ENCODE peak calls at places on chromosomes 11 and 22, in six cellular contexts. C is neural crest cell, F is astrocyte of the spinal cord, E is progenitor cell of endocrine pancreas, H is endothelial cell of umbilical vein, A is Peyer's patch. O is an unnamed sample.

GRCh38 chr11:121889931-121890330 is 226.1 kb downstream of the BLID start:
- DNase-seq in A (no peak), F (peak; percentile 68), H (no peak), E (no peak), C (no peak), O (no peak)

GRCh38 chr11:14411818-14412217 is 52.8 kb upstream of the RRAS2 start:
- DNase-seq in H (no peak), C (no peak), A (no peak), F (peak; percentile 49), E (no peak), O (no peak)

GRCh38 chr22:31332010-31332409 is 14.1 kb downstream of the PATZ1 start:
- DNase-seq in C (no peak), E (no peak), A (no peak), H (no peak), F (no peak), O (no peak)

GRCh38 chr11:100515087-100515486 is 172.0 kb upstream of the ARHGAP42 start:
- DNase-seq in F (peak; percentile 39), E (no peak), A (no peak), H (no peak), C (no peak), O (no peak)

GRCh38 chr11:27485930-27486773 is 13.6 kb upstream of the LGR4 start:
- DNase-seq in C (peak; percentile 67), H (peak; percentile 75), A (no peak), F (peak; percentile 75), E (peak; percentile 27), O (no peak)

GRCh38 chr22:20526628-20527355 is 19.4 kb downstream of the MED15 start:
- DNase-seq in E (no peak), A (no peak), F (peak; percentile 70), C (no peak), H (peak; percentile 55), O (no peak)

GRCh38 chr22:39524753-39525657 is 4.6 kb downstream of the ATF4 start:
- DNase-seq in C (no peak), H (no peak), F (no peak), E (no peak), A (no peak), O (no peak)

GRCh38 chr22:50739894-50740293 is 1.9 kb downstream of the ACR start:
- DNase-seq in A (peak; percentile 29), C (no peak), F (no peak), E (no peak), H (no peak), O (no peak)

GRCh38 chr22:36295247-36295646 is 42.3 kb downstream of the APOL1 start:
- DNase-seq in C (no peak), F (no peak), H (no peak), A (no peak), E (no peak), O (no peak)

GRCh38 chr11:110763249-110764011 is 51.2 kb upstream of the ARHGAP20 start:
- DNase-seq in F (peak; percentile 80), C (no peak), A (no peak), E (no peak), H (peak; percentile 72), O (no peak)

DNA sequence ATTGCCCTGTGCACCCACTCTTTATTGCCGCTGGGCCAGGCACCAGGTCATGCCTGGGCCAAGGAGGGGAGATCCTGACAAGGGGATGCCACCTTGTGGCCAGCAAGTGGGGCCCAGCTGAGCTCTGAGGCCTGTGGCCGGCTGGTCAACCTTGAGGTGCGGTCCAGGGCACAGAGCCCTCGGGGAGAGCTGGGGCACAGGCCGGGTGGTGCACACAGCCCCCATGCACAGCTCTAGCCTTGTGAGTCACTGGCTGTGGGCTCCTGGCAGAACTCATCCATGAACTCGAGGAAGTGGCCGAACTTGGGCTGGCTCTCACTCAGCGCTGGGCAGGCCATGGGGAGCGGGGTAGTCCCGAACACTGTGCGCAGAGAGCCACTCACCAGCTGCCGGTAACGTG is 94.3 kb downstream of the RNF169 start:
- DNase-seq in F (no peak), H (no peak), E (no peak), A (no peak), C (no peak), O (no peak)
- TF ChIP-seq CTCF in F (peak; percentile 2), H (no peak), E (no peak), A (no peak), C (no peak), O (no peak)

GRCh38 chr11:67664696-67665536 is 9.5 kb downstream of the ALDH3B2 start:
- DNase-seq in A (no peak), F (no peak), H (no peak), C (no peak), E (no peak), O (no peak)

GRCh38 chr11:67666303-67666645 is 8.1 kb downstream of the ALDH3B2 start:
- DNase-seq in H (no peak), C (no peak), E (no peak), F (no peak), A (no peak), O (no peak)

GRCh38 chr11:67666676-67667489 is 7.5 kb downstream of the ALDH3B2 start:
- DNase-seq in F (no peak), E (no peak), A (no peak), C (no peak), H (no peak), O (no peak)

GRCh38 chr11:67664213-67664585 is 10.2 kb downstream of the ALDH3B2 start:
- DNase-seq in F (no peak), H (no peak), C (no peak), E (no peak), A (no peak), O (no peak)

DNA sequence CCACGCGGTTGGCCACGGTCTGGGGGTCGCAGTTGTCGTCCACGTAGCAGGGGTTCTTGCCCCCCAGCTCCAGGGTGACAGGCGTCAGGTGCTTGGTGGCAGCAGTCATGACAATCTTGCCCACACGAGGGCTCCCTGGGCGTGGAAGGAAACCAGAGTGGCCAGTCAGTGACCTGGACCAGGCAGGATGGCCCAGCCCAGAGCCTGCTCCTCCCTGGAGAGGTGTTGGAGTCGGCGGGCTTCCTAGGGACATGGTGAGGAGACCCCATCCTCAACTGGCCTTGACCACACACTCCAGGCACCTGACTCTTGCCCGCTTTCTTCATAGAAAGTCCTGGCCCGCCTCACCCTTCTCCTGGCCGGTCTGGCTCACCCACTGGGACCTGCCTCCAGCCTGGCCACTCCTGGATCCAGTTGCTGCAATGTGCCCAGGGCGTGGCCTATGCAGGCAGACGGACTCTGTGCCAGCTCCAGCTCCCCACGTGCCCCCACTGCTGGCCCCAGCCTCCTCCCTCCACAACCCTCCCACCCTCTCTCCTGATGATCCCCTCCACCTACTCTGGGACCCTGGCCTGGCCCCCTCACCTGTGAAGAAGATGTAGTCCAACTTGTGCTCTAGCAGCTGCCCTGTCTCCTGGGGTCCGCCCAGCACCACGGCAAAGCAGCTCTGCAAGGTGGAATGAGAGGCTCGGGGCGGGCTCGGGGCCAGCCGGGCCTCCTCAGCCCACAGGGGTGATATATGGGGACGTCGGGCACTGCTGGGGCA is 8.7 kb downstream of the ALDH3B2 start:
- DNase-seq in H (no peak), C (no peak), A (peak; percentile 55), F (no peak), E (no peak), O (no peak)
- TF ChIP-seq CTCF in H (no peak), C (peak; percentile 28), A (no peak), F (no peak), E (peak; percentile 39), O (no peak)

DNA sequence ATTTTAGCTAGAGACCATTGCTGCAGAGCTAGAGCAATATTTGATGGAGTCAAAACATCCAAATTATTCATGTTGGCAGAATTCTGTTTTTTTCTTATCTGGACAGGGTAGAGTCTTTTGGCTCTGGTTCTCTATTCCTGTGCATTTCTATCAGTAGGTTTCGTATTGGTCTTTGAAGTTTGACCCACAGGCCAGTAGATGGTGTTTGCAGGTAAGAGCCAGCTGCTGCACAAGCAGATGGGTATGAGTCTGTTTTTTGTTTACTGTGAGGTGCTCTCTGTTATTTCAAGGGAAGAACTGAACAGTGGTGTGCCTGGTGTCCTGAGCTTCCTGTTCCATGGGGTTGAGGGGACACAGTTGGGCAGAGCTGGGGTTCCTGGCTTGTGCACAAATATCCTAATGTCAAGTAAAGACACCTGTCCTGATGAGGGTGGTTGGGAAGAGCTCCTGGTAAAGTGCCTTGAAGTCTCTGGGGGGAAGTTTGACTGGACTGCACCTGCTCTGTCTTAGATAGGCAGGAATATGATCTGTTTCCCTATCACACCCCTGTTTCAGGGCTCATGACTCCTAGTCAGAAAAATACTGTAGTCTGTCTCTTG is 34.0 kb upstream of the SLC22A25 start:
- DNase-seq in E (no peak), A (no peak), C (no peak), F (no peak), H (no peak), O (no peak)
- TF ChIP-seq CTCF in E (no peak), A (no peak), C (no peak), F (no peak), H (no peak), O (no peak)

GRCh38 chr11:62392944-62393628 is 25.7 kb upstream of the SCGB1A1 start:
- DNase-seq in E (no peak), H (no peak), F (no peak), C (no peak), A (no peak), O (no peak)
- TF ChIP-seq CTCF in E (peak; percentile 25), H (no peak), F (no peak), C (no peak), A (no peak), O (peak; percentile 44)

GRCh38 chr11:128463975-128464374 is 123.4 kb downstream of the ETS1 start:
- DNase-seq in E (no peak), F (no peak), A (no peak), C (no peak), H (no peak), O (no peak)
- TF ChIP-seq CTCF in E (no peak), F (no peak), A (no peak), C (no peak), H (no peak), O (no peak)

O was measured in CD4-positive, alpha-beta T cell.